ENCODE peak calls at places on chromosome 16, in five cellular contexts. T is A549, F is IMR-90, J is HepG2, S is GM12878. Z is an unnamed sample.

GRCh38 chr16:69110406-69110805 is 5.0 kb downstream of the HAS3 start:
- DNase-seq in J (no peak), T (no peak), S (no peak), F (no peak), Z (no peak)

GRCh38 chr16:64751906-64752305 is 370.0 kb downstream of the CDH11 start:
- DNase-seq in S (no peak), T (no peak), F (peak), J (no peak), Z (no peak)

GRCh38 chr16:89402962-89403361 is 87.4 kb downstream of the ANKRD11 start:
- DNase-seq in F (no peak), T (no peak), J (no peak), S (no peak), Z (no peak)

GRCh38 chr16:57991551-57992059 is 8.9 kb downstream of the ZNF319 start:
- DNase-seq in T (no peak), F (no peak), S (no peak), J (no peak), Z (no peak)

GRCh38 chr16:19323596-19323995 is 38.1 kb downstream of the CLEC19A start:
- DNase-seq in T (no peak), S (no peak), J (no peak), F (no peak), Z (no peak)

GRCh38 chr16:84484579-84485254 is 19.7 kb downstream of the MEAK7 start:
- DNase-seq in F (peak), T (peak), S (no peak), J (peak), Z (peak)

GRCh38 chr16:68364601-68364998 is 53.8 kb downstream of the PRMT7 start:
- DNase-seq in T (no peak), J (no peak), S (no peak), F (peak), Z (peak)

GRCh38 chr16:20352615-20353014 is at the start of gene UMOD:
- DNase-seq in F (no peak), T (no peak), J (no peak), S (no peak), Z (no peak)

GRCh38 chr16:2035431-2036199 is 8.9 kb downstream of the NHERF2 start:
- DNase-seq in T (no peak), J (peak), S (no peak), F (peak), Z (no peak)

GRCh38 chr16:17129971-17130370 is 340.8 kb downstream of the XYLT1 start:
- DNase-seq in F (no peak), T (no peak), S (no peak), J (no peak), Z (no peak)
- TF ChIP-seq CTCF in F (no peak), T (no peak), S (no peak), J (no peak), Z (no peak)

DNA sequence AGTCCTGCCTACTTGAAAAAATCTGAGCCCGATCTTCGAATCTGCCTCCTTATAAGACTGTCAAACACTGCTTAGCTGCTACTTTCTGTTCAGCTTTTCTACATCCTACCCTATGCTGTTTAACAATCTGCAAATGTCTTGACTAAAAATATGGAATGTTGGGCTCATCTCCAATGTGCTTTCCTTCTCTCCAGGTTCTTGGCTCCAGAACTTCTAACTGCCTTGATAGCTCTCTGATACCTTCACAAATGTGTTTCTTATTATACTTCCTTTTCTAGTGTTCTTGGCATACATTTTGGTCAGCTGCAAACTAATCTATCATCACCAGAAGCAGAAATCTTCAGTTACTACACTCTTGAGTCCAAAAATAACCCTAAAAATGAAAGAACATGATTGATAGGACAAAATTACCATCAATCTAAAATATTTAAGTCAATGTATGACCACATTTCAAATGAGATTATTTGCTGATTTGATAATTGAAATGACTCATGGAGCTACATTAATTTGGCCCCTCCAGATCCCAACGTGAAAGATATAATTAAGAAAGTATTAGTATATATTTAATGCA is 372.3 kb upstream of the MON1B start:
- DNase-seq in T (no peak), S (no peak), F (no peak), J (no peak), Z (no peak)
- H3K27ac ChIP-seq in T (no peak), S (no peak), F (no peak), J (no peak), Z (no peak)

GRCh38 chr16:27080870-27081269 is 14.1 kb downstream of the C16orf82 start:
- DNase-seq in J (peak), T (peak), F (no peak), S (no peak), Z (peak)
- TF ChIP-seq BHLHE40 in J (no peak), T (no peak), F (no peak), S (no peak), Z (no peak)

GRCh38 chr16:71645450-71645849 is 19.5 kb downstream of the MARVELD3 start:
- DNase-seq in T (peak), F (peak), J (peak), S (no peak), Z (peak)
- TF ChIP-seq CTCF in T (peak), F (peak), J (peak), S (peak), Z (peak)

GRCh38 chr16:67248401-67249177 is at the start of gene SLC9A5:
- DNase-seq in S (no peak), T (no peak), J (no peak), F (no peak), Z (peak)
- H3K27ac ChIP-seq in S (no peak), T (peak), J (no peak), F (peak), Z (peak)

Z was measured in K562.